ENCODE peak calls at places on chromosomes 3 and 15, in ten cellular contexts. M, S, F, Z, E, V, P, H, Q and W are unnamed samples.

GRCh38 chr3:195847061-195847950 is 35.6 kb upstream of the MUC4 start:
- DNase-seq in M (no peak), S (no peak), F (no peak), Z (no peak), E (no peak), V (peak; percentile 87), P (no peak), H (no peak), Q (peak; percentile 46), W (no peak)

GRCh38 chr3:67674055-67674454 is 19.6 kb upstream of the SUCLG2 start:
- DNase-seq in M (no peak), S (no peak), F (no peak), Z (no peak), E (no peak), V (no peak), P (no peak), H (no peak), Q (no peak), W (no peak)

GRCh38 chr3:134630506-134630905 is 20.3 kb downstream of the KY start:
- DNase-seq in M (peak; percentile 65), S (no peak), F (no peak), Z (no peak), E (no peak), V (no peak), P (no peak), H (no peak), Q (peak; percentile 44), W (no peak)

GRCh38 chr3:132433121-132433520 is 15.8 kb downstream of the DNAJC13 start:
- DNase-seq in M (no peak), S (no peak), F (no peak), Z (no peak), E (no peak), V (no peak), P (no peak), H (no peak), Q (no peak), W (no peak)

GRCh38 chr3:8822141-8822540 is 52.7 kb upstream of the OXTR start:
- DNase-seq in M (no peak), S (no peak), F (no peak), Z (no peak), E (no peak), V (no peak), P (no peak), H (no peak), Q (peak; percentile 59), W (no peak)

GRCh38 chr15:65804252-65804931 is 12.3 kb upstream of the DENND4A start:
- DNase-seq in M (no peak), S (no peak), F (no peak), Z (no peak), E (no peak), V (no peak), P (peak; percentile 26), H (no peak), Q (peak; percentile 61), W (no peak)

GRCh38 chr3:83218383-83219200 is 1457.1 kb upstream of the GBE1 start:
- DNase-seq in M (no peak), S (no peak), F (no peak), Z (no peak), E (no peak), V (peak; percentile 52), P (no peak), H (no peak), Q (no peak), W (no peak)

GRCh38 chr15:84826369-84826823 is 9.2 kb downstream of the ALPK3 start:
- DNase-seq in M (peak; percentile 79), S (peak; percentile 78), F (no peak), Z (no peak), E (no peak), V (no peak), P (peak; percentile 82), H (no peak), Q (peak; percentile 25), W (no peak)

GRCh38 chr3:151901946-151902285 is 28.5 kb downstream of the SUCNR1 start:
- DNase-seq in M (no peak), S (no peak), F (no peak), Z (no peak), E (no peak), V (no peak), P (no peak), H (no peak), Q (no peak), W (no peak)

GRCh38 chr3:183871541-183871940 is 13.1 kb downstream of the PARL start:
- DNase-seq in M (no peak), S (no peak), F (no peak), Z (no peak), E (no peak), V (no peak), P (no peak), H (no peak), Q (no peak), W (no peak)

GRCh38 chr3:25856902-25857518 is 67.1 kb downstream of the OXSM start:
- DNase-seq in M (peak; percentile 81), S (no peak), F (no peak), Z (no peak), E (peak; percentile 36), V (no peak), P (no peak), H (no peak), Q (peak; percentile 78), W (no peak)

GRCh38 chr3:9912294-9912935 is 4.5 kb upstream of the IL17RC start:
- DNase-seq in M (no peak), S (no peak), F (no peak), Z (no peak), E (no peak), V (no peak), P (no peak), H (no peak), Q (peak; percentile 70), W (no peak)

GRCh38 chr3:172074578-172074977 is 35.2 kb downstream of the FNDC3B start:
- DNase-seq in M (no peak), S (no peak), F (no peak), Z (no peak), E (no peak), V (peak; percentile 62), P (peak; percentile 70), H (no peak), Q (no peak), W (no peak)

DNA sequence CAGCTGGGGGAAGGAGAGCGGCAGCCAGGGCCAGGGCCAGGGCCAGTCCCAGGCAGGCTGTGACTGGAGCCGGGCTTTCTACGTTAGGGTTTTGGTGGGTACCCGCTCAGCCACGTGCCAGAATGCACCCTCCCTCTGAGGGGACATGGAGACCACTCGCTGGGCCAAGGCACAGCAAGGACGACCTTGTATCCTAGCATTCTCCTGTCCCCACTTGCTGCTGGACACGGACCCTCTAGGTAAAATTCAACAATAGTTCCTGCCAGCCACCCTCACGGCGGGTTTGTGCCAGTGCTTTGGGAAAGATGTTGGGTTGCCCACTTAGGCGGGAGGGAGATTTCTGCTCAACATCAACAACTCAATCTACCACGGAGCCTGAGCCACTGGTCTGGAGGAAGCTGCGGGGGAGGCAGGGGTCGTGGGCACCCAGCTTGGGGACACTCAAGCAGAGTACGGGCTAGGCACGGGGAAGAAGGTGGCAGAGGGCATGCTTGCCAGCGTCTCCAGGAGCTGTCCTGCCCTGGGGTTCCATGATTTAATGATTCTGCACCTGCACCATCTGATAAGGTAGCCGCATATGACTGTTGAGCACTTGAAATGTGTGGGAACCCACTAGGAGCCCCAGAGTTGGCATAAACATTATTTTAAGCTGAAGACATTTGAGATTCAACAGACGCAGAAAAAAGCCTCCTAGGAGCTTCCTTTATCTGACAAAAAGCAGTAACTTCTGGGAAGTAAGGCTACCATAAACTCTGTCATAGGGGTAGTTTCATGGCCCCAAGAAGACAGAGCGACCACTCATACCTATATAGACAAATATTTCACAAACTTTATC is 22.5 kb upstream of the C15orf39 start:
- DNase-seq in M (no peak), S (no peak), F (no peak), Z (no peak), E (no peak), V (no peak), P (no peak), H (no peak), Q (no peak), W (no peak)
- H3K4me3 ChIP-seq in M (no peak overlapping the region), S (no peak overlapping the region), F (peak overlapping the region; percentile 39), Z (no peak overlapping the region), E (no peak overlapping the region), V (no peak overlapping the region), P (peak overlapping the region; percentile 48), H (peak overlapping the region; percentile 50), Q (peak overlapping the region; percentile 36), W (peak overlapping the region; percentile 73)

GRCh38 chr3:17840126-17840525 is 97.7 kb upstream of the TBC1D5 start:
- DNase-seq in M (no peak), S (no peak), F (no peak), Z (no peak), E (no peak), V (no peak), P (no peak), H (no peak), Q (no peak), W (no peak)
- H3K9me3 ChIP-seq in M (no peaks in the 10 kb centered on the region), S (no peaks in the 10 kb centered on the region), F (no peaks in the 10 kb centered on the region), Z (no peaks in the 10 kb centered on the region), E (no peaks in the 10 kb centered on the region), V (no peaks in the 10 kb centered on the region), P (no peaks in the 10 kb centered on the region), H (no peaks in the 10 kb centered on the region), Q (no peaks in the 10 kb centered on the region), W (no peaks in the 10 kb centered on the region)

DNA sequence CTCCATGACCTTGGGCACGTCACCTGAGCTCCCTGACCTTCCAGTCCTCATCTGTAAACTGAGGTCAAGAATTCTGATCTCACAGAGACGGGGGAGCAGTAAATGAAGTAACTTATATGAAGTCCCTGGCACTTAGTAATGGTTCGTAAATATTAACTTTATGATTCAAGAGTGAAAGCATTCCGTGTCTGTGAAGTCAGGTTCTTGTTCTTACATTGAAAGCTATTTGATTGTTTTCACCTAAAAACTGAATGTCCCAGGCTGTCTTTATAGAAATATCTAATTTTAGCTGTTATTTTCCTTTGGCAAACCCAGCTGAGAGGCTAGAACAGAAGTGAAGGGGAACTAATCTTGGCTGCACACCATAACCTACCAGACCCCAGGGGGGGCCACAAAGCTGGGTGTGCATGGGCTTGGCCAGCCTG is 84.5 kb downstream of the CHSY1 start:
- DNase-seq in M (no peak), S (no peak), F (no peak), Z (no peak), E (no peak), V (no peak), P (no peak), H (no peak), Q (no peak), W (no peak)
- H3K4me3 ChIP-seq in M (no peak overlapping the region), S (no peak overlapping the region), F (no peak overlapping the region), Z (no peak overlapping the region), E (no peak overlapping the region), V (no peak overlapping the region), P (peak overlapping the region; percentile 12), H (no peak overlapping the region), Q (no peak overlapping the region), W (peak overlapping the region; percentile 59)

DNA sequence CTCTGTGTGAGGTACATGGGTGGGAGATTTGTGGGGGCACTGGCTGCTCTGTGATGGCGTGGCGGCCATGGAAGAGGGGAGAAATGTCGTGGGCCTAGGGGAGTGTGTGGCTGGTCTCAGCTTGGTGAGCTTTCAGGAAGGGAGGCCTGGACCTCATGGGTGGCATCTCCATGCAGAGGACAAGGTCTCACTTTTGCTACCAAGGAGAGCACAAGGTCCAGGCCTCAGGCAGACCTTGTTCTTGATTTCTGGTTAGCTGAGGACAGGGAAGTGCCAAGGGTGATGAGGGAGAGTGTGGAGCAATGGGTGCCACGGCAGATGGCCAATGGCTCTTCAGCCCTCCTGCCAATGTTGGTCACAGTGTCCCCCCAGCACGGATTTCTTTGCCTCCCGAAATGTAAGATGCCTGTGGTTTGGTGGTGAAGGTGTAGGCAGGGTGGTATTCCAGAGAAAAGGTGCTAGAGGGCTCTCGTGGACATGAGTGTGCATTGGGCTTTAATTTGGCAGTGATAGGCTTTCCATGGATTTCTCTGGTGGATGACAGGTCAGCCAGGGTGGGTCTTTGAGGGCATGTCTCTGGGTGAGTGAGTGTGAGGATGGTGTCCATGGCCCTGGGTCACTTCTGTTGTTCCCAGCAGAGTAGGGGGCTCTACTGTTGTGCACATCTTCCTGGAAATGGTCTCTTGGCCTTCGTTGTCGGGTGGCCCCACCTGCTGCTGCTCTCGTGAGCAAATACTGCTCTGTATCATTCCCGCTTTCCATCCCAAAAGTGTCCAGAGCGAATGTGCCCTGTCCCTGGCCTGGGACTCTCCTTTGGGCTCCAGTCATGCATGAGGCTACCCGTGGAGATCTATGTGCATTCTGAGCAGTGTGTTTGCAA is 108.0 kb downstream of the SNRPN start:
- DNase-seq in M (no peak), S (no peak), F (no peak), Z (no peak), E (no peak), V (peak; percentile 17), P (peak; percentile 6), H (no peak), Q (no peak), W (no peak)
- H3K9me3 ChIP-seq in M (peaks cover 81% of the 10 kb centered on the region), S (peaks cover 62% of the 10 kb centered on the region), F (peaks cover 100% of the 10 kb centered on the region), Z (peaks cover 14% of the 10 kb centered on the region), E (peaks cover 80% of the 10 kb centered on the region), V (peaks cover 20% of the 10 kb centered on the region), P (peaks cover 18% of the 10 kb centered on the region), H (peaks cover 100% of the 10 kb centered on the region), Q (no peaks in the 10 kb centered on the region), W (peaks cover 100% of the 10 kb centered on the region)